ENCODE peak calls at places on chromosomes 12 and 14, in seven cellular contexts. V is mucosa of descending colon; K is endothelial cell; R is caudate nucleus; U is nephron progenitor cell; F is activated naive CD8-positive, alpha-beta T cell treated with anti-CD3 and anti-CD28 coated beads, Interleukin-2, amount 50 U/mL, for 24 hours; S is CD8-positive, alpha-beta T cell. J is an unnamed sample.

GRCh38 chr12:34033628-34034296 is 11.5 kb downstream of the ALG10 start:
- DNase-seq in S (no peak), U (no peak), R (no peak), V (no peak), F (no peak), K (no peak), J (no peak)

GRCh38 chr12:16437926-16438325 is 90.5 kb downstream of the MGST1 start:
- DNase-seq in K (no peak), V (no peak), F (no peak), S (no peak), R (no peak), U (no peak), J (no peak)

GRCh38 chr12:105960319-105961076 is 178.3 kb downstream of the NUAK1 start:
- DNase-seq in F (no peak), V (no peak), R (no peak), U (no peak), S (no peak), K (no peak), J (no peak)

GRCh38 chr14:72617391-72618011 is 276.4 kb downstream of the DPF3 start:
- DNase-seq in R (no peak), V (no peak), K (no peak), U (peak; percentile 16), S (no peak), F (no peak), J (no peak)

GRCh38 chr14:93857500-93857899 is 69.2 kb upstream of the PRIMA1 start:
- DNase-seq in K (no peak), U (peak; percentile 35), S (no peak), F (no peak), R (no peak), V (no peak), J (no peak)

GRCh38 chr12:60162988-60163720 is 567.3 kb downstream of the SLC16A7 start:
- DNase-seq in V (no peak), K (no peak), R (no peak), U (peak; percentile 4), F (no peak), S (no peak), J (no peak)

GRCh38 chr14:47256968-47257367 is 418.4 kb downstream of the MDGA2 start:
- DNase-seq in F (no peak), U (no peak), S (no peak), K (no peak), R (no peak), V (no peak), J (no peak)

GRCh38 chr12:109595321-109595902 is 21.8 kb downstream of the MVK start:
- DNase-seq in V (no peak), U (no peak), S (no peak), K (no peak), F (peak; percentile 62), R (no peak), J (no peak)

GRCh38 chr12:132133952-132134652 is 10.0 kb downstream of the DDX51 start:
- DNase-seq in V (no peak), U (no peak), F (no peak), S (no peak), K (no peak), R (no peak), J (no peak)

GRCh38 chr12:113174461-113175384 is 10.6 kb downstream of the DDX54 start:
- DNase-seq in V (peak; percentile 85), S (peak; percentile 55), R (peak; percentile 45), K (peak; percentile 87), U (peak; percentile 90), F (peak; percentile 87), J (no peak)

GRCh38 chr14:37903561-37904191 is 304.0 kb upstream of the SSTR1 start:
- DNase-seq in K (peak; percentile 16), V (peak; percentile 20), U (peak; percentile 21), R (no peak), S (no peak), F (no peak), J (no peak)

GRCh38 chr14:86015916-86016315 is 486.0 kb downstream of the FLRT2 start:
- DNase-seq in V (no peak), R (no peak), K (no peak), S (no peak), U (no peak), F (no peak), J (no peak)

GRCh38 chr12:46152456-46152855 is 116.4 kb downstream of the SLC38A1 start:
- DNase-seq in F (no peak), U (no peak), K (no peak), V (no peak), R (peak; percentile 1), S (no peak), J (no peak)

GRCh38 chr14:105180598-105181528 is at the start of gene NUDT14:
- DNase-seq in S (peak; percentile 86), U (peak; percentile 83), K (peak; percentile 78), F (peak; percentile 80), R (peak; percentile 24), V (peak; percentile 94), J (no peak)

GRCh38 chr12:85825751-85826150 is 10.5 kb downstream of the RASSF9 start:
- DNase-seq in R (no peak), K (no peak), S (no peak), F (no peak), U (no peak), V (no peak), J (no peak)

GRCh38 chr14:79578470-79578869 is 632.8 kb downstream of the DIO2 start:
- DNase-seq in R (no peak), F (no peak), U (no peak), V (no peak), K (no peak), S (no peak), J (no peak)

GRCh38 chr14:48490756-48491155 is 815.4 kb upstream of the MDGA2 start:
- DNase-seq in S (no peak), R (no peak), U (no peak), K (no peak), F (no peak), V (no peak), J (no peak)

GRCh38 chr12:47244730-47245285 is 165.0 kb upstream of the AMIGO2 start:
- DNase-seq in U (no peak), V (no peak), S (no peak), K (no peak), F (no peak), R (no peak), J (no peak)